ENCODE peak calls at places on chromosome 1, in eight cellular contexts. G is IMR-90, U is GM12892, D is K562, T is H54, N is A549, Y is body of pancreas, H is Peyer's patch. Z is an unnamed sample.

GRCh38 chr1:248857749-248858095 is 1.2 kb downstream of the ZNF692 start:
- DNase-seq in G (no peak), U (no peak), D (no peak), T (no peak), N (no peak), Y (no peak), H (no peak), Z (no peak)

GRCh38 chr1:5640845-5641244 is 351.4 kb downstream of the NPHP4 start:
- DNase-seq in G (no peak), U (no peak), D (peak), T (no peak), N (no peak), Y (no peak), H (no peak), Z (no peak)

GRCh38 chr1:29498126-29499100 is 262.1 kb downstream of the PTPRU start:
- DNase-seq in G (peak), U (no peak), D (no peak), T (peak), N (no peak), Y (no peak), H (no peak), Z (no peak)

GRCh38 chr1:24089743-24090555 is 22.0 kb downstream of the MYOM3 start:
- DNase-seq in G (no peak), U (no peak), D (no peak), T (no peak), N (no peak), Y (no peak), H (no peak), Z (no peak)

GRCh38 chr1:62355095-62355494 is 35.9 kb upstream of the KANK4 start:
- DNase-seq in G (no peak), U (no peak), D (no peak), T (no peak), N (no peak), Y (no peak), H (no peak), Z (peak)

GRCh38 chr1:11847667-11848445 is at the start of gene NPPA:
- DNase-seq in G (peak), U (no peak), D (no peak), T (no peak), N (no peak), Y (peak), H (no peak), Z (no peak)

GRCh38 chr1:179043907-179044306 is 18.2 kb downstream of the FAM20B start:
- DNase-seq in G (no peak), U (no peak), D (no peak), T (no peak), N (no peak), Y (no peak), H (no peak), Z (no peak)

GRCh38 chr1:198228925-198229324 is 72.1 kb downstream of the NEK7 start:
- DNase-seq in G (no peak), U (no peak), D (peak), T (no peak), N (no peak), Y (no peak), H (no peak), Z (no peak)

GRCh38 chr1:30514945-30515344 is 208.4 kb downstream of the MATN1 start:
- DNase-seq in G (no peak), U (no peak), D (no peak), T (no peak), N (no peak), Y (no peak), H (peak), Z (peak)

GRCh38 chr1:4652631-4653327 is 1.6 kb upstream of the AJAP1 start:
- DNase-seq in G (no peak), U (peak), D (peak), T (peak), N (peak), Y (peak), H (no peak), Z (no peak)

GRCh38 chr1:30680429-30680828 is 43.0 kb downstream of the MATN1 start:
- DNase-seq in G (no peak), U (no peak), D (no peak), T (no peak), N (no peak), Y (no peak), H (no peak), Z (no peak)

GRCh38 chr1:211589782-211590721 is 11.1 kb upstream of the SLC30A1 start:
- DNase-seq in G (peak), U (no peak), D (peak), T (no peak), N (no peak), Y (peak), H (peak), Z (peak)

GRCh38 chr1:97433520-97434175 is 487.2 kb downstream of the DPYD start:
- DNase-seq in G (peak), U (no peak), D (no peak), T (no peak), N (no peak), Y (no peak), H (no peak), Z (no peak)

GRCh38 chr1:117009132-117009531 is 7.6 kb downstream of the CD101 start:
- DNase-seq in G (no peak), U (no peak), D (no peak), T (no peak), N (no peak), Y (no peak), H (no peak), Z (no peak)

GRCh38 chr1:203076031-203076511 is 9.7 kb downstream of the MYOG start:
- DNase-seq in G (no peak), U (no peak), D (peak), T (no peak), N (no peak), Y (peak), H (no peak), Z (no peak)

GRCh38 chr1:59833991-59834390 is 19.2 kb downstream of the HOOK1 start:
- DNase-seq in G (no peak), U (no peak), D (no peak), T (no peak), N (no peak), Y (no peak), H (no peak), Z (no peak)

GRCh38 chr1:218660678-218661053 is 315.5 kb downstream of the TGFB2 start:
- DNase-seq in G (peak), U (no peak), D (no peak), T (no peak), N (peak), Y (no peak), H (no peak), Z (no peak)

GRCh38 chr1:240031414-240031813 is 60.3 kb upstream of the FMN2 start:
- DNase-seq in G (peak), U (no peak), D (no peak), T (no peak), N (peak), Y (no peak), H (no peak), Z (no peak)

GRCh38 chr1:226414098-226414698 is 6.3 kb upstream of the PARP1 start:
- DNase-seq in G (no peak), U (no peak), D (no peak), T (no peak), N (no peak), Y (no peak), H (no peak), Z (peak)

GRCh38 chr1:145983959-145984830 is 12.2 kb downstream of the TXNIP start:
- DNase-seq in G (no peak), U (no peak), D (no peak), T (no peak), N (no peak), Y (no peak), H (peak), Z (no peak)

GRCh38 chr1:210144736-210145135 is 87.9 kb upstream of the SERTAD4 start:
- DNase-seq in G (no peak), U (no peak), D (no peak), T (no peak), N (no peak), Y (no peak), H (no peak), Z (no peak)

GRCh38 chr1:222335586-222335985 is 212.3 kb downstream of the HHIPL2 start:
- DNase-seq in G (peak), U (no peak), D (no peak), T (no peak), N (no peak), Y (no peak), H (no peak), Z (no peak)

GRCh38 chr1:41192456-41193188 is 49.5 kb downstream of the SCMH1 start:
- DNase-seq in G (peak), U (no peak), D (no peak), T (no peak), N (no peak), Y (no peak), H (no peak), Z (no peak)

GRCh38 chr1:152479792-152480595 is 30.6 kb upstream of the LCE5A start:
- DNase-seq in G (peak), U (no peak), D (peak), T (peak), N (peak), Y (peak), H (peak), Z (no peak)

GRCh38 chr1:172180886-172181285 is 239.6 kb upstream of the C1orf105 start:
- DNase-seq in G (peak), U (no peak), D (no peak), T (no peak), N (no peak), Y (peak), H (peak), Z (peak)

GRCh38 chr1:117146570-117147340 is 25.2 kb upstream of the TRIM45 start:
- DNase-seq in G (peak), U (no peak), D (no peak), T (peak), N (peak), Y (no peak), H (no peak), Z (no peak)

GRCh38 chr1:196355206-196355786 is 252.9 kb downstream of the KCNT2 start:
- DNase-seq in G (peak), U (no peak), D (peak), T (no peak), N (peak), Y (no peak), H (no peak), Z (no peak)

GRCh38 chr1:220013497-220013896 is 32.8 kb downstream of the EPRS1 start:
- DNase-seq in G (peak), U (no peak), D (no peak), T (no peak), N (no peak), Y (no peak), H (no peak), Z (no peak)

GRCh38 chr1:67169932-67170331 is 3.7 kb downstream of the IL23R start:
- DNase-seq in G (no peak), U (no peak), D (no peak), T (no peak), N (no peak), Y (no peak), H (no peak), Z (no peak)

GRCh38 chr1:241443561-241443960 is 76.0 kb downstream of the FH start:
- DNase-seq in G (no peak), U (no peak), D (no peak), T (no peak), N (no peak), Y (no peak), H (no peak), Z (no peak)

GRCh38 chr1:15056515-15057285 is 96.8 kb upstream of the TMEM51 start:
- DNase-seq in G (peak), U (no peak), D (no peak), T (peak), N (no peak), Y (no peak), H (no peak), Z (no peak)

GRCh38 chr1:231612393-231613089 is 14.0 kb upstream of the DISC1 start:
- DNase-seq in G (no peak), U (no peak), D (no peak), T (no peak), N (no peak), Y (no peak), H (peak), Z (peak)

GRCh38 chr1:89465201-89465600 is 59.4 kb upstream of the LRRC8B start:
- DNase-seq in G (no peak), U (no peak), D (no peak), T (no peak), N (no peak), Y (no peak), H (no peak), Z (no peak)

GRCh38 chr1:230301820-230302219 is 124.3 kb downstream of the PGBD5 start:
- DNase-seq in G (no peak), U (no peak), D (no peak), T (no peak), N (no peak), Y (peak), H (no peak), Z (no peak)

GRCh38 chr1:230301322-230301721 is 124.8 kb downstream of the PGBD5 start:
- DNase-seq in G (no peak), U (no peak), D (no peak), T (no peak), N (no peak), Y (peak), H (no peak), Z (no peak)

GRCh38 chr1:230303069-230303468 is 123.1 kb downstream of the PGBD5 start:
- DNase-seq in G (no peak), U (no peak), D (peak), T (no peak), N (no peak), Y (no peak), H (no peak), Z (no peak)

GRCh38 chr1:230300322-230301301 is 125.5 kb downstream of the PGBD5 start:
- DNase-seq in G (no peak), U (no peak), D (no peak), T (no peak), N (no peak), Y (peak), H (peak), Z (no peak)

DNA sequence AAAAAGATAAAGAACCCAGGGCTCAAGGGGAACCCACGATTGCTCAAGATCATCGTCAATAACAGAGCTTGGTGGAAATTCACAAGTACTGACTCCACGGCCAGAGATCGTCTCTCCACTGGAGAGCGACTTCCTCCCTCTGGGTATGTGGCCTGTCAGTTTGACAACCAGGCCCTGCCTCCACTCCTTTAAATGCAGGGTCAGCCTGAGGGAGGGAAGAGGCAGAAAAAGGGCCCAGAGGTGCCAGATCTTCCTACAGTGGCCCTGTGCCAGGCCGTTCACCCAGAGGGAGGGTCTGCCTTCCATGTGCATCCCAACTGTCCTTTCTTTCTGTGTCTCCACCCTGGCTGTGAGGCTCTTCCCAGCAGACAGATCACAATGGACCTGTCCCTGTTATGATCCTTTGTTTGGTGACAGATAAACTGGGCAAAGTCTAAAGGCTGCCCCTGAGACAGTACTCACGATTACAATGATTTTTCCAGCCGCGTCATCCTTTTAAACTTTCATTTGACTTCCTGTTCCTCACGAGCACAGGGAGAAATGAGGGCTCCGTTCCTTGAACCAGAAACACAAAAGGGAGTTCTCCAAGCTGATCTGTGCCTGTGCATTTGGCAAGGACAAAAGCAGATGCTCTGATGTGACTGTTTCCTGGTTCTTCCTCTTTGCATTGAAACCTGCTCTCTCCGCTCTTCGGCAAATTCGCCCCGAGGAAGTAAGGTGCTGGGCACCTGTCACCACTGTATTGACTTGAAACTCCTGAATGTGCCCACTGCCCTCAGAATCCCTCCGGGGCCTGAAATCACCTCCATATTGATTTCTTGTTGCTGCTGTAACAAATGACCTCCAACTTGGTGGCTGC is 126.8 kb downstream of the PGBD5 start:
- DNase-seq in G (no peak), U (no peak), D (no peak), T (no peak), N (no peak), Y (peak), H (no peak), Z (no peak)
- TF ChIP-seq POLR2A in G (no peak), U (no peak), D (no peak), T (no peak), N (no peak), Y (peak), H (peak), Z (no peak)

GRCh38 chr1:52662645-52663313 is 29.8 kb downstream of the SHISAL2A start:
- DNase-seq in G (peak), U (no peak), D (no peak), T (peak), N (peak), Y (no peak), H (no peak), Z (no peak)

GRCh38 chr1:52667290-52667689 is 30.9 kb downstream of the COA7 start:
- DNase-seq in G (no peak), U (no peak), D (no peak), T (no peak), N (no peak), Y (no peak), H (no peak), Z (peak)

GRCh38 chr1:52660807-52661206 is 27.8 kb downstream of the SHISAL2A start:
- DNase-seq in G (no peak), U (no peak), D (no peak), T (no peak), N (no peak), Y (no peak), H (no peak), Z (no peak)

GRCh38 chr1:52665173-52666020 is 32.4 kb downstream of the SHISAL2A start:
- DNase-seq in G (no peak), U (no peak), D (no peak), T (no peak), N (no peak), Y (peak), H (no peak), Z (peak)

DNA sequence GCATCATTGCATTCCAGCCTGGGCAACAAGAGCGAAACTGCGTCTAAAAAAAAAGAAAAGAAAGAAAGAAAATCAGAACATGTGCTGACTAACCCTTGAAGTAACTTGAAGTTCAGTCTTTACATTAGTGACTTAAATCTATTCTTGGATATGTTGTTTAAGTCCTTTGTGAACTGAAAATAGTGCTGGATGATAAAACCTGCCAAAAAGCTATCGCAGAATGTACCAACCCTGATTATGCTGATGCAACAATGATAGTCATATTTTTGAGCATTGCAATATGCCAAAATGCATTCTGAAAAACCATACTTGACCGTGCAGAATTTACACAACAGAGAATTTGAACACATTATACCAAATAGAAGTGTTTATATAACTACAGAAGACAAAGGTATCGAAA is 30.7 kb downstream of the SHISAL2A start:
- DNase-seq in G (no peak), U (no peak), D (no peak), T (no peak), N (no peak), Y (no peak), H (no peak), Z (no peak)
- TF ChIP-seq POLR2A in G (no peak), U (no peak), D (no peak), T (no peak), N (no peak), Y (no peak), H (no peak), Z (no peak)

DNA sequence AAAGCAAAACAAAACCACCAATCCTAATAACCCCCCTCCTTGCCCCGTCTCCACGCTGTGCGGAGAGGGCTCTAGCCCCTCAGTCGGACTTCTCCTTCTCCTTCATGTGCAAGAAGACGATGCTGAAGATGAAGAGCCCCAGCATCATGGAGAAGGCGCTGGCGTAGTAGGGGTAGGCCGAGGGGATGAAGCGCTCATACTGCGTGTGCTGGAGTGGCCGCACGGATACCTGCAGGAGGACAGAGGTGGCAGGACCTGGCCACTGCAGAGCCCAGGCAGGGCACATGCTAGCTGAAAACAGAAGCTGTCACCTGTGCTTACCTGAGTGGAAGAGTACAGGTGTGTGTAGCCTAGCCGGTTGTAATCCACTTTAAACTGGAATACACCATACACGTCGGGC is 8.9 kb downstream of the DDOST start:
- DNase-seq in G (no peak), U (no peak), D (no peak), T (no peak), N (no peak), Y (no peak), H (no peak), Z (no peak)
- TF ChIP-seq POLR2A in G (no peak), U (no peak), D (no peak), T (no peak), N (no peak), Y (no peak), H (no peak), Z (no peak)

DNA sequence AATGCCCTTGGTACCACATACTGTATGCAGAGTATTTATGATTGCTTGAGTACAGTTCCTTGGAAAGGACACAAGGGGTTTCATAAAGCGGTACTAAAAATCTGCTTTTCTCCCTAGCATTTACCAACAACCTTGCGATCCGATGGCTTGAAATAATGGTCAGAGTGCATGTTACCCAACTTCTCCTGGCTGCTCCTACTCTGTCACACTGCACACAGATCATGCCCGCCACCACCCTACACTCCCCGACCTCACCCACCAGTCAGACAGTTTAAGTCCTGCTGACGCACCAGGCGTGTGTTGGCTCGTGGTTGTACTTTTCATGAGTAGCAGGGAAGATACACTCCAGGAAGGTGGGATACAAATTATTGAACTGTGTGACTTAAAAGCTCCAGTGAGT is 131.3 kb downstream of the NFIA start:
- DNase-seq in G (no peak), U (no peak), D (no peak), T (no peak), N (no peak), Y (no peak), H (no peak), Z (no peak)
- TF ChIP-seq POLR2A in G (no peak), U (no peak), D (no peak), T (no peak), N (no peak), Y (no peak), H (no peak), Z (no peak)

DNA sequence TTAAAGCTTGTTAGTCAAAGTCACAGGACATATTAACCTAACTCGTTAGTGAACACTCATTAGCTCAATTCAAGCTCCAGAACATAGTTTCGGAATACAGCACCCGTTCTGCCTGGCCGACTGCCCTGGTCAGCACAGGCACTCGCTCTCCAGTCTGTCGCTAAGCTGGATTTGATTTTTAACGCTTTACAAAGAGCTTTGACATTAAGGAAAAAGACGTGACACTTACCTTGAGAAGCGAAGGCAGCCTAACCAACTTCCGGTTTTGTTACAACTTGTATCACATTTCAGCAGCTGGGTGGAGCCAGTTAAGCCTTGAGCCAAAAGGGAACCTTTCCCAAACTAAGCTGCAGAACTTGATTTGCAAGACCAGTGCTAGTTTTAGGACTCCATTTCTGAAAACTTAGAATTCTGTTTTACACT is at the start of gene FRRS1:
- DNase-seq in G (peak), U (peak), D (peak), T (peak), N (peak), Y (peak), H (peak), Z (peak)
- TF ChIP-seq POLR2A in G (no peak), U (peak), D (peak), T (no peak), N (no peak), Y (peak), H (peak), Z (no peak)

Z was measured in lower leg skin.